ENCODE peak calls at places on chromosomes 3 and 15, in ten cellular contexts. M is T-helper 17 cell; F is mesenteric fat pad; U is skeletal muscle cell; B is globus pallidus; E is activated CD4-positive, alpha-beta T cell treated with anti-CD3 and anti-CD28 coated beads for 36 hours; T is T-helper 2 cell; O is A549; N is sigmoid colon; I is heart right ventricle. Z is an unnamed sample.

GRCh38 chr15:79007066-79007465 is 62.2 kb upstream of the CTSH start:
- DNase-seq in M (peak), F (no peak), U (no peak), B (no peak), E (peak), T (no peak), O (peak), N (no peak), I (peak), Z (no peak)

GRCh38 chr15:65796610-65797012 is 4.5 kb upstream of the DENND4A start:
- DNase-seq in M (no peak), F (no peak), U (peak), B (no peak), E (no peak), T (no peak), O (peak), N (no peak), I (no peak), Z (peak)

GRCh38 chr3:128983293-128984069 is 10.4 kb downstream of the CFAP92 start:
- DNase-seq in M (no peak), F (peak), U (no peak), B (no peak), E (no peak), T (no peak), O (no peak), N (no peak), I (no peak), Z (no peak)

GRCh38 chr3:33833408-33834116 is 35.1 kb downstream of the PDCD6IP start:
- DNase-seq in M (no peak), F (no peak), U (no peak), B (no peak), E (no peak), T (no peak), O (no peak), N (no peak), I (no peak), Z (no peak)

GRCh38 chr3:99965077-99965476 is 147.4 kb downstream of the CMSS1 start:
- DNase-seq in M (no peak), F (no peak), U (peak), B (no peak), E (no peak), T (no peak), O (no peak), N (no peak), I (no peak), Z (no peak)

GRCh38 chr3:171851685-171852084 is 8.5 kb downstream of the TMEM212 start:
- DNase-seq in M (no peak), F (no peak), U (no peak), B (no peak), E (no peak), T (no peak), O (peak), N (no peak), I (no peak), Z (no peak)

GRCh38 chr15:74598126-74598842 is 17.4 kb upstream of the CLK3 start:
- DNase-seq in M (peak), F (peak), U (peak), B (peak), E (peak), T (peak), O (peak), N (peak), I (peak), Z (peak)

GRCh38 chr3:127217594-127218456 is 24.9 kb downstream of the PRR23E start:
- DNase-seq in M (no peak), F (no peak), U (no peak), B (no peak), E (peak), T (no peak), O (no peak), N (no peak), I (no peak), Z (no peak)

GRCh38 chr3:117059054-117059989 is 349.7 kb downstream of the TUSC7 start:
- DNase-seq in M (no peak), F (no peak), U (no peak), B (peak), E (no peak), T (no peak), O (peak), N (no peak), I (no peak), Z (no peak)

GRCh38 chr3:34012102-34012461 is 213.7 kb downstream of the PDCD6IP start:
- DNase-seq in M (no peak), F (no peak), U (peak), B (no peak), E (no peak), T (no peak), O (peak), N (no peak), I (no peak), Z (peak)

GRCh38 chr15:20356444-20357138 is 185.0 kb downstream of the GOLGA6L6 start:
- DNase-seq in M (peak), F (peak), U (no peak), B (peak), E (peak), T (peak), O (peak), N (peak), I (peak), Z (no peak)

GRCh38 chr3:177062052-177062732 is 135.1 kb downstream of the TBL1XR1 start:
- DNase-seq in M (no peak), F (no peak), U (no peak), B (no peak), E (no peak), T (no peak), O (no peak), N (no peak), I (no peak), Z (no peak)

GRCh38 chr3:129235310-129235917 is 14.0 kb upstream of the COPG1 start:
- DNase-seq in M (no peak), F (no peak), U (no peak), B (no peak), E (no peak), T (no peak), O (no peak), N (no peak), I (no peak), Z (no peak)

GRCh38 chr3:50913279-50913678 is 238.6 kb downstream of the DOCK3 start:
- DNase-seq in M (no peak), F (no peak), U (no peak), B (no peak), E (no peak), T (no peak), O (no peak), N (no peak), I (no peak), Z (peak)

GRCh38 chr3:98807011-98807410 is 43.9 kb downstream of the ST3GAL6 start:
- DNase-seq in M (no peak), F (no peak), U (no peak), B (no peak), E (no peak), T (no peak), O (no peak), N (no peak), I (no peak), Z (no peak)

GRCh38 chr3:164640586-164640985 is 437.7 kb downstream of the SI start:
- DNase-seq in M (no peak), F (no peak), U (no peak), B (no peak), E (no peak), T (no peak), O (no peak), N (no peak), I (no peak), Z (no peak)

GRCh38 chr3:197466586-197467399 is 89.0 kb downstream of the BDH1 start:
- DNase-seq in M (no peak), F (no peak), U (no peak), B (no peak), E (no peak), T (no peak), O (peak), N (no peak), I (no peak), Z (no peak)

GRCh38 chr3:45554001-45554691 is 40.4 kb upstream of the LIMD1 start:
- DNase-seq in M (no peak), F (no peak), U (no peak), B (no peak), E (no peak), T (no peak), O (no peak), N (peak), I (peak), Z (no peak)

GRCh38 chr15:67091073-67091965 is 25.9 kb downstream of the SMAD3 start:
- DNase-seq in M (peak), F (no peak), U (peak), B (no peak), E (peak), T (peak), O (peak), N (peak), I (peak), Z (peak)

GRCh38 chr15:75235760-75236729 is 22.1 kb upstream of the GOLGA6C start:
- DNase-seq in M (no peak), F (peak), U (no peak), B (no peak), E (no peak), T (no peak), O (no peak), N (no peak), I (peak), Z (no peak)

GRCh38 chr15:32029862-32030781 is at the start of gene CHRNA7:
- DNase-seq in M (no peak), F (no peak), U (no peak), B (peak), E (peak), T (no peak), O (peak), N (peak), I (peak), Z (no peak)

GRCh38 chr3:36165509-36165908 is 214.8 kb upstream of the STAC start:
- DNase-seq in M (no peak), F (no peak), U (no peak), B (no peak), E (no peak), T (no peak), O (no peak), N (no peak), I (no peak), Z (no peak)

GRCh38 chr3:169627789-169628188 is 35.7 kb downstream of the MECOM start:
- DNase-seq in M (no peak), F (no peak), U (no peak), B (no peak), E (no peak), T (no peak), O (no peak), N (no peak), I (no peak), Z (no peak)

GRCh38 chr3:16286161-16286560 is 21.1 kb downstream of the OXNAD1 start:
- DNase-seq in M (peak), F (no peak), U (no peak), B (no peak), E (peak), T (peak), O (no peak), N (no peak), I (no peak), Z (no peak)

GRCh38 chr3:112638327-112639020 is 2.5 kb downstream of the CCDC80 start:
- DNase-seq in M (no peak), F (no peak), U (no peak), B (peak), E (no peak), T (no peak), O (no peak), N (peak), I (peak), Z (no peak)

GRCh38 chr3:31704651-31705179 is 172.0 kb downstream of the STT3B start:
- DNase-seq in M (no peak), F (no peak), U (peak), B (no peak), E (peak), T (no peak), O (peak), N (no peak), I (peak), Z (peak)

Z was measured in epithelial cell of prostate.